ENCODE peak calls at places on chromosome 16, in four cellular contexts. I is OCI-LY7, H is AG10803, U is HFF-Myc. S is an unnamed sample.

GRCh38 chr16:69526831-69527655 is 38.7 kb upstream of the NFAT5 start:
- DNase-seq in I (no peak), H (no peak), U (no peak), S (peak)

GRCh38 chr16:30948956-30949654 is at the start of gene ORAI3:
- DNase-seq in I (peak), H (peak), U (no peak), S (no peak)

GRCh38 chr16:75280331-75280804 is 28.9 kb upstream of the BCAR1 start:
- DNase-seq in I (no peak), H (no peak), U (no peak), S (no peak)

GRCh38 chr16:57640612-57641011 is 12.2 kb downstream of the ADGRG1 start:
- DNase-seq in I (no peak), H (no peak), U (no peak), S (no peak)

GRCh38 chr16:22641030-22641671 is 130.5 kb downstream of the NPIPB5 start:
- DNase-seq in I (peak), H (peak), U (peak), S (no peak)

GRCh38 chr16:12321363-12321762 is 344.8 kb downstream of the SNX29 start:
- DNase-seq in I (peak), H (no peak), U (no peak), S (no peak)

GRCh38 chr16:69796285-69797118 is 34.4 kb downstream of the WWP2 start:
- DNase-seq in I (peak), H (peak), U (peak), S (peak)

GRCh38 chr16:22035094-22035675 is 27.3 kb downstream of the MOSMO start:
- DNase-seq in I (no peak), H (no peak), U (no peak), S (no peak)

GRCh38 chr16:15690296-15690695 is 40.3 kb downstream of the NDE1 start:
- DNase-seq in I (no peak), H (peak), U (no peak), S (no peak)

GRCh38 chr16:20153444-20153843 is 79.8 kb upstream of the GPR139 start:
- DNase-seq in I (no peak), H (no peak), U (no peak), S (no peak)

GRCh38 chr16:78953526-78953925 is 647.0 kb downstream of the MAF start:
- DNase-seq in I (no peak), H (no peak), U (no peak), S (no peak)

GRCh38 chr16:30484887-30485286 is 12.3 kb downstream of the ITGAL start:
- DNase-seq in I (no peak), H (peak), U (no peak), S (no peak)

GRCh38 chr16:77946834-77947233 is 75.5 kb upstream of the CLEC3A start:
- DNase-seq in I (no peak), H (no peak), U (no peak), S (no peak)

GRCh38 chr16:70576431-70577255 is 53.0 kb downstream of the SF3B3 start:
- DNase-seq in I (peak), H (peak), U (peak), S (peak)

GRCh38 chr16:30382398-30383015 is at the start of gene SEPTIN1:
- DNase-seq in I (peak), H (no peak), U (no peak), S (no peak)

GRCh38 chr16:19505600-19506303 is 16.1 kb downstream of the GDE1 start:
- DNase-seq in I (no peak), H (peak), U (no peak), S (no peak)

GRCh38 chr16:9499921-9500593 is 408.6 kb downstream of the HAPSTR1 start:
- DNase-seq in I (no peak), H (no peak), U (no peak), S (no peak)

GRCh38 chr16:680967-681745 is 946 bp downstream of the STUB1 start:
- DNase-seq in I (peak), H (peak), U (no peak), S (no peak)

GRCh38 chr16:74771656-74772315 is 2.8 kb downstream of the FA2H start:
- DNase-seq in I (peak), H (no peak), U (no peak), S (no peak)

GRCh38 chr16:27505297-27506236 is 44.1 kb downstream of the GTF3C1 start:
- DNase-seq in I (no peak), H (peak), U (no peak), S (no peak)

GRCh38 chr16:56998861-56999260 is 9.5 kb downstream of the NLRC5 start:
- DNase-seq in I (no peak), H (no peak), U (no peak), S (no peak)

GRCh38 chr16:80557037-80557436 is 16.2 kb downstream of the DYNLRB2 start:
- DNase-seq in I (no peak), H (no peak), U (no peak), S (no peak)

GRCh38 chr16:87812200-87812656 is 46.4 kb upstream of the KLHDC4 start:
- DNase-seq in I (no peak), H (no peak), U (no peak), S (no peak)

GRCh38 chr16:28277537-28278388 is 14.6 kb upstream of the SBK1 start:
- DNase-seq in I (peak), H (peak), U (no peak), S (no peak)

GRCh38 chr16:79712273-79712672 is 111.7 kb upstream of the MAF start:
- DNase-seq in I (no peak), H (no peak), U (no peak), S (no peak)

GRCh38 chr16:21084631-21085235 is 65.9 kb downstream of the DNAH3 start:
- DNase-seq in I (no peak), H (no peak), U (no peak), S (no peak)

GRCh38 chr16:12972246-12972645 is 70.8 kb downstream of the SHISA9 start:
- DNase-seq in I (no peak), H (no peak), U (no peak), S (no peak)

GRCh38 chr16:56877783-56878182 is 12.8 kb downstream of the SLC12A3 start:
- DNase-seq in I (no peak), H (no peak), U (no peak), S (no peak)

GRCh38 chr16:50313596-50314483 is 47.5 kb downstream of the ADCY7 start:
- DNase-seq in I (no peak), H (peak), U (no peak), S (no peak)

GRCh38 chr16:30004811-30005242 is 6.0 kb downstream of the DOC2A start:
- DNase-seq in I (no peak), H (no peak), U (no peak), S (no peak)

GRCh38 chr16:66858740-66859396 is 14.7 kb downstream of the CA7 start:
- DNase-seq in I (no peak), H (peak), U (no peak), S (no peak)
- TF ChIP-seq CTCF in I (no peak), H (no peak), U (no peak), S (no peak)

DNA sequence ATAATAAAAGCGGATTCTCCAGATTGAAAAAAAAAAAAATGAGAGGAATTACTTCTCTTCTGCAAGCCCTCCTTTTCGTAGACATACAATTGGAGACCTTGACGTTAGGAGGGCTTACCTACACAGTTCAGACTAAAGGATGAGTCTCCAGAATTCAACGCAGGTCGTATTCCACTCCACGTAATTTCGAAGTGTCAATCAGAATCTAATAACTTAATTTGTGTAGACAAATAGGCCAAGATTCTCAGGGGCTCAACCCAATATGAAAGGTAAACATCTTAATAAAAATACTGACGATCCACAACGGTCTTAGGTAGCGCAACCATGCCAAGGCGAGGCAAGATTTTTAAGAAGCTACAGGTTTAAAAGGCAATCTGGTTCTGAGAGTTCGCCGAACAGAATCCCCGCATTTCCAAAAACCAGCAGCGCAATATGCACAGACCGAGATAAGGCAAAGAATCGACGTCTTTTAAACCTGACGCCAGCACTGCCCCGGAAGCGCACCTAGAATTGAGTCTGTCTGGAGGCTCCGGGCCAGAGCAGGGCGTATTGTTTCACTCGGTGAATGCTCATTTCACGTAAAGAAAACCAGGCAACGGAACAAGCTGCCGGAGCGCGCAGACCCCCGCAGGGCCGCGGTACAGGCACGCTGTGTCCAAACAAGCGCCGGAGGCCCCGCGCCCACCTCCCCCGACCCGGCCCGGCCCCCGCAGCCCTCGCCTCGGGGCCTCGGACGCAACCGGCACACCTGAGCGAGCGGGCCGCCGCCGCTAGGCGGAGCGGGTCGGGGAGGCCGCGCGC is 623 bp downstream of the MBTPS1 start:
- DNase-seq in I (peak), H (peak), U (no peak), S (no peak)
- TF ChIP-seq CTCF in I (peak), H (no peak), U (no peak), S (no peak)

DNA sequence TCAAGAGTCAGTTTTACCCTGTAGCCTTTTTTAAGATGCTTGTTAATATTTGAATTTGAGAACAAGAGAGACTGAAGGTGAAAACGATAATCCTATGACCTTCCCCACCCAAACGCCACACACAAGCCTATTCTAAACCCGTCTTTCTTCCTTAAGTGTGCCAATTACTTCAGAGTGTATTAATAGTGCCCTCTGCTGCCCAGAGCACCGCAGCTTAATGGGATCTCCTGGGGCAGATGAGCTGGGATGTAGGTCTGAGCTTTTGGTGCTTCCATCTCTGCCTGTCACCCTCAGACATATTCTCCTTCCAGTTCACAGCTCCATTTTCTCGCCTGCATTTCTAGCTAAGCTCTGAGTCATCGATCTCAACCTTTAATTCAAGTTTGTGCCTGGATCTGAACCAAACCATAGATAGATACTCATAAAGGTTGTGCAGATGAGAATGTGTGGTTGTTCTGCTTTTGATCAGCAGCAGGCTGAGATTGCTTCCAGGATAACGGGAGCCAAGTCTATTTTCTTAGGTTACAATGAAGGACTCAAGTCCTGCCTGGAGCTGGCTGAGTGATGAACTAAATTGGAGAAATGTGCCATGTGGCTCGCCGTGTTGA is 46.4 kb upstream of the CDH13 start:
- DNase-seq in I (peak), H (peak), U (no peak), S (no peak)
- TF ChIP-seq CTCF in I (peak), H (peak), U (peak), S (peak)

GRCh38 chr16:2206420-2206779 is 1.1 kb downstream of the MLST8 start:
- DNase-seq in I (no peak), H (no peak), U (no peak), S (no peak)

GRCh38 chr16:2204727-2205103 is 539 bp upstream of the MLST8 start:
- DNase-seq in I (no peak), H (no peak), U (no peak), S (no peak)

GRCh38 chr16:2206780-2207433 is 1.7 kb downstream of the MLST8 start:
- DNase-seq in I (no peak), H (no peak), U (no peak), S (no peak)

GRCh38 chr16:2205104-2205966 is at the start of gene MLST8:
- DNase-seq in I (peak), H (peak), U (peak), S (no peak)

GRCh38 chr16:2205967-2206313 is 686 bp downstream of the MLST8 start:
- DNase-seq in I (no peak), H (no peak), U (no peak), S (no peak)
- TF ChIP-seq CTCF in I (no peak), H (no peak), U (no peak), S (no peak)

DNA sequence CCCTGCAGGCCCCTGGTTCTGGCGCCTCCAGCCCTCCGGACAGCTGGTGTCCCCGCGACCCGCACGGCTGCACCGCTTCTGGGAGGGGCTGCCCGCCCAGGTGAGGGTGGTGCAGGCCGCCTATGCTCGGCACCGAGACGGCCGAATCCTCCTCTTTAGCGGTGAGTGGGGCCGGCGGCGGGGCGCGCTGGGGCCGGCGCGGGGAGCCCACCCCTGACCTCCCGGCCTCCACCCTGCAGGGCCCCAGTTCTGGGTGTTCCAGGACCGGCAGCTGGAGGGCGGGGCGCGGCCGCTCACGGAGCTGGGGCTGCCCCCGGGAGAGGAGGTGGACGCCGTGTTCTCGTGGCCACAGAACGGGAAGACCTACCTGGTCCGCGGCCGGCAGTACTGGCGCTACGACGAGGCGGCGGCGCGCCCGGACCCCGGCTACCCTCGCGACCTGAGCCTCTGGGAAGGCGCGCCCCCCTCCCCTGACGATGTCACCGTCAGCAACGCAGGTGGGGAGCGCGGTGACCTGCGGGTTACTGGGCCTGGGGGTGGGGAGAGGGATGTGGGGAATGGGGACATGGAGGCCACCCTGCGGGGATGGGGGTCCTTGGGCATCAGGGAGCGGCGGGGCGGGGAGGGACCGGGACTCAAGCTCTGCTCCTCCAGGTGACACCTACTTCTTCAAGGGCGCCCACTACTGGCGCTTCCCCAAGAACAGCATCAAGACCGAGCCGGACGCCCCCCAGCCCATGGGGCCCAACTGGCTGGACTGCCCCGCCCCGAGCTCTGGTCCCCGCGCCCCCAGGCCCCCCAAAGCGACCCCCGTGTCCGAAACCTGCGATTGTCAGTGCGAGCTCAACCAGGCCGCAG is 7.0 kb upstream of the IL32 start:
- DNase-seq in I (peak), H (peak), U (no peak), S (no peak)
- TF ChIP-seq CTCF in I (no peak), H (no peak), U (no peak), S (peak)

DNA sequence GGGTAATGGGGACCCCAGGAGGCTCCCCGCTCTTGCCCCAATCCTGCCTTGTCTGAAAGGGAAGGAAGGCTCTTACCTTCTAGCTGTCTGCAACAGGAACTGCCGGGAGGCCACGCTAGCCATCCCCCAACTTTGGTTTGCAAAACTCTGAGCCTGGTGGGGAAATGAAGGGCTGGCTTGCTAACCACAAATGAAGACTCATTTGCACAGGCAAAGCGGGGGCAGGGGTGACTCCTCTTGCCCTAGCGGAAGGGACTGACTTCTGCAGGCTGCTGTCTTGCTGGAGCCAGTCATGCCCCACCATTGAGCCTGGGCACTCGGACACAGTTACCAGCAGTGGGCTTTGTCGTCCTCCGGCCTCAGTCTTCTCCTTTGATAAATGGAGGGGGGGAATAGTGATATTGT is 52.6 kb downstream of the PLCG2 start:
- DNase-seq in I (peak), H (peak), U (no peak), S (no peak)
- TF ChIP-seq CTCF in I (peak), H (no peak), U (no peak), S (no peak)

GRCh38 chr16:48511716-48512115 is 98.3 kb downstream of the N4BP1 start:
- DNase-seq in I (no peak), H (no peak), U (no peak), S (no peak)

GRCh38 chr16:48507886-48508285 is 102.1 kb downstream of the N4BP1 start:
- DNase-seq in I (no peak), H (no peak), U (no peak), S (no peak)

GRCh38 chr16:48505705-48506104 is 104.3 kb downstream of the N4BP1 start:
- DNase-seq in I (no peak), H (no peak), U (no peak), S (no peak)

GRCh38 chr16:48507346-48507745 is 102.6 kb downstream of the N4BP1 start:
- DNase-seq in I (no peak), H (peak), U (no peak), S (no peak)

DNA sequence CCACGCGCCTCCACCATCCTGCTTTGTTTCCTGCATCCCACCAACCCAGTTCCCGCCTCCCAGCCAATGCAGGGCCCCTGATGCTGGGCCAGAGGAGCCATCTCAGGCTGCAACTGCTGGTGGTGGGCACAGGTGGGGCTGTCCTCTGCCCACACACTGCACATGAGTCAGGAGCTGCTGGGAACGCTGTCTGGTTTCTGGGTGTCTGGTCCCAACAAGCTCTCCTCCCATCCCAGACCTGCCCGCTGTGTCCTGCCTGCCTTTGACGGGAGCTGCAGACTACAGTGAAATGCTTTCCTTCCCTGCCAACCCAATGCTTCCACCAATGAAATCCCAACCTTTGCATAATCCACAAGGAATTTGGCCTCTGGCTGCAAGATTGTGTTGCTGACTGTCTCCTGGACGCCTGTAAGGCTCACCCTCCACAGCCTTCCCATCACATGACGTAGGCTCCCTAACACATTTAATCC is 98.9 kb downstream of the N4BP1 start:
- DNase-seq in I (no peak), H (peak), U (no peak), S (no peak)
- TF ChIP-seq CTCF in I (no peak), H (peak), U (no peak), S (no peak)

DNA sequence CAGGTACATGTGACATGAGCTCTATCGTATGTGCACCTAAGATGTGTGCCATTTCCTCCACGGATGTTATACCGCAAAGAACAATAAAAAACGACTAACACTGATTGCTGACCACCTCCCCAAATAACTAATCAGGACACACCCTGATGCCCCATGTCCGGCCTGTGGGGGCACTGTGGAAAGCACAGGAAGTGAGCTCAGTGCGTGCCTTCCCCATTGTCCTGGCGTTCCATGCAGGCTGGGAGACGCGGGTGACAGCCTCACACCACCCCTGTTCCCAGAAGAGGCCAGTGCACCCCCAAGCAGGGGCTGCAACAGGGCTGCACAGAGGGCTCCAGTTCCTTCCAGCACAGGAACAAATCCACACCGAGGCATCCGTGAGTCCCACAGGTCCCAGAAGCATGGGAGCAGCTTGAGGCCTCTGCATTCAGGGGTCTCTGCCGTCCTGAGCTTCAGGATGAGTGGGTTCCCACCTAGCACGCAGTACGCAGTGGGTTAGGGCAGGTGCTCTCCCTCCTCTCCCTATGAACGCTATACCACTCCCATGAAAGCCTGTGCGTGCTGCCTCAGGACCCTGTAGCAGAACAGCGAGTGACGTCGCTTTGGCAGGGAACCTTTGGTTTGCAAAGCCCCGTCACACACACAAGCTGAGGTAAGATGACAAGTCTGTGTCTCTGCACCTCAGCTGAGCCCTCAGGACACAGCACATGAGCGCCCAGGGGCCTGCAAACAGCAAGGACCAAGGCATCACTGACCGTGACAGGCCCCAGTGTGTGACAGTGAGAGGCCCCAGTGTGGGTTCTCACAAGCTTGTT is 117.7 kb downstream of the ZNF778 start:
- DNase-seq in I (no peak), H (no peak), U (no peak), S (no peak)
- TF ChIP-seq CTCF in I (no peak), H (peak), U (no peak), S (no peak)

GRCh38 chr16:52418206-52418605 is 128.7 kb downstream of the TOX3 start:
- DNase-seq in I (no peak), H (no peak), U (no peak), S (no peak)
- TF ChIP-seq CTCF in I (no peak), H (no peak), U (no peak), S (no peak)